ENCODE peak calls at places on chromosomes 11 and 22, in six cellular contexts. P is kidney tubule cell, G is HFF-Myc, Q is BJ, J is OCI-LY7, L is NCI-H526 treated with DMSO at 0.1 percent for 48 hours. X is an unnamed sample.
A peak's percentile ranks its signal among the peaks of the same experiment; 100 is the strongest.

GRCh38 chr22:32764330-32765116 is 37.0 kb upstream of the TIMP3 start:
- DNase-seq in J (no peak), Q (peak; percentile 41), P (peak; percentile 49), L (no peak), G (peak; percentile 46), X (peak; percentile 86)

GRCh38 chr22:48906177-48906835 is 921.4 kb downstream of the BRD1 start:
- DNase-seq in L (no peak), P (no peak), G (no peak), Q (no peak), J (no peak), X (no peak)

GRCh38 chr11:119789766-119790407 is 60.9 kb upstream of the NECTIN1 start:
- DNase-seq in L (no peak), G (no peak), Q (no peak), P (no peak), J (no peak), X (no peak)

GRCh38 chr11:1387961-1388762 is 1.6 kb upstream of the BRSK2 start:
- DNase-seq in Q (no peak), J (no peak), P (no peak), G (no peak), L (no peak), X (no peak)

GRCh38 chr11:125174686-125175085 is 10.1 kb downstream of the PKNOX2 start:
- DNase-seq in J (no peak), L (no peak), Q (no peak), G (no peak), P (no peak), X (no peak)

GRCh38 chr11:2664331-2664730 is 35.5 kb downstream of the KCNQ1OT1 start:
- DNase-seq in Q (no peak), L (no peak), G (no peak), P (no peak), J (no peak), X (no peak)

GRCh38 chr11:16775604-16776283 is 37.3 kb downstream of the C11orf58 start:
- DNase-seq in Q (no peak), J (no peak), P (no peak), G (no peak), L (no peak), X (peak; percentile 38)

GRCh38 chr11:65297026-65297667 is 17.5 kb upstream of the CDC42EP2 start:
- DNase-seq in P (no peak), Q (no peak), L (no peak), J (no peak), G (no peak), X (no peak)

GRCh38 chr22:27983361-27983791 is 64.3 kb upstream of the PITPNB start:
- DNase-seq in G (no peak), L (no peak), Q (no peak), P (no peak), J (no peak), X (no peak)

GRCh38 chr11:118306556-118306955 is 2.0 kb downstream of the CD3E start:
- DNase-seq in P (peak; percentile 10), G (no peak), Q (no peak), J (no peak), L (no peak), X (no peak)

GRCh38 chr11:114166897-114167323 is 107.4 kb downstream of the ZBTB16 start:
- DNase-seq in J (peak; percentile 28), G (peak; percentile 36), P (peak; percentile 62), Q (peak; percentile 66), L (no peak), X (peak; percentile 85)

GRCh38 chr22:43734370-43735005 is 77.6 kb downstream of the EFCAB6 start:
- DNase-seq in Q (peak; percentile 20), J (no peak), P (no peak), L (no peak), G (no peak), X (no peak)

GRCh38 chr11:2595205-2595604 is 104.6 kb downstream of the KCNQ1OT1 start:
- DNase-seq in L (no peak), J (no peak), G (no peak), P (no peak), Q (no peak), X (no peak)

GRCh38 chr11:78256962-78257361 is 68.2 kb downstream of the USP35 start:
- DNase-seq in G (no peak), Q (peak; percentile 41), J (no peak), P (no peak), L (no peak), X (peak; percentile 30)

GRCh38 chr11:94845622-94846021 is 77.5 kb downstream of the AMOTL1 start:
- DNase-seq in L (peak; percentile 87), Q (no peak), G (no peak), J (no peak), P (no peak), X (peak; percentile 94)

GRCh38 chr22:42964994-42965699 is 49.8 kb downstream of the PACSIN2 start:
- DNase-seq in J (no peak), Q (no peak), P (peak; percentile 25), G (no peak), L (no peak), X (peak; percentile 61)

GRCh38 chr11:59901306-59901705 is 22.7 kb downstream of the OOSP3 start:
- DNase-seq in J (no peak), G (no peak), P (peak; percentile 82), L (no peak), Q (no peak), X (peak; percentile 89)

GRCh38 chr11:117631336-117632090 is 165.5 kb downstream of the DSCAML1 start:
- DNase-seq in J (no peak), P (no peak), Q (no peak), L (no peak), G (no peak), X (no peak)

GRCh38 chr22:31105282-31105929 is 2.0 kb downstream of the SELENOM start:
- DNase-seq in G (no peak), Q (no peak), J (no peak), L (no peak), P (peak; percentile 38), X (peak; percentile 30)

GRCh38 chr11:74754507-74755255 is 6.0 kb downstream of the RNF169 start:
- DNase-seq in J (no peak), L (no peak), Q (peak; percentile 89), G (no peak), P (peak; percentile 92), X (peak; percentile 91)

GRCh38 chr22:49396817-49397216 is 430.9 kb downstream of the BRD1 start:
- DNase-seq in L (no peak), P (no peak), G (no peak), Q (no peak), J (no peak), X (no peak)